ENCODE peak calls at places on chromosomes 6 and 20, in five cellular contexts. L is mesendoderm, A is ovary, R is HCT116, C is GM23338. V is an unnamed sample.

GRCh38 chr6:80363501-80363900 is 257.0 kb downstream of the BCKDHB start:
- DNase-seq in L (no peak), A (no peak), R (no peak), C (no peak), V (no peak)

GRCh38 chr20:3156811-3157619 is 2.6 kb downstream of the FASTKD5 start:
- DNase-seq in L (no peak), A (no peak), R (no peak), C (no peak), V (no peak)

GRCh38 chr6:138086573-138087196 is 20.5 kb downstream of the PERP start:
- DNase-seq in L (peak; percentile 98), A (no peak), R (peak; percentile 85), C (peak; percentile 72), V (peak; percentile 38)

GRCh38 chr6:113414511-113414910 is 442.6 kb upstream of the MARCKS start:
- DNase-seq in L (no peak), A (no peak), R (peak; percentile 57), C (no peak), V (no peak)

GRCh38 chr6:148342146-148343027 is at the start of gene SASH1:
- DNase-seq in L (peak; percentile 97), A (peak; percentile 42), R (peak; percentile 62), C (peak; percentile 97), V (peak; percentile 70)

GRCh38 chr6:35262596-35262995 is 3.1 kb downstream of the ZNF76 start:
- DNase-seq in L (no peak), A (no peak), R (no peak), C (no peak), V (no peak)

GRCh38 chr20:53146201-53146891 is 174.2 kb downstream of the TSHZ2 start:
- DNase-seq in L (no peak), A (no peak), R (no peak), C (no peak), V (no peak)

GRCh38 chr6:36499918-36500317 is 47.4 kb downstream of the STK38 start:
- DNase-seq in L (no peak), A (no peak), R (no peak), C (no peak), V (no peak)

DNA sequence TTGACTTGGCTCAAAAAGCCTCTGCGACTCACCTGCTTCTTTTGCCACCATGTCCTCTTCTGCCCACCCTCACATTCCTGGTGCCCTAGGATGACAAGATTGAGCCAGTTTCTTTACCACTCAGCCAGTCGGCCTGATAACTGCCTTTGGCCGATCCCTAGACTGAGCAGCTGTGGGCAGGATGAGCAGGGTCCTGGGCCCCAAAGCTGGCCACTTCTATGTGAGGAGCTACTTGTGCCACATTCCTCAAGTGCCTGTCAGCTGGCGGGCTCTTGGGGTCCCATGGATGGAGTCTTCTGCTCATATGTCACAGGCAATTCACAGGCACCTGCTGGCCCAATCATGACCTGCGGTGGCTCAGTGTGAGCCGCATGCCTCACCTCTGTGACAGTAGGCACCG is 16.5 kb downstream of the DYNLRB1 start:
- DNase-seq in L (no peak), A (no peak), R (no peak), C (no peak), V (no peak)
- H3K36me3 ChIP-seq in L (peaks cover 14% of the 10 kb centered on the region), A (no peaks in the 10 kb centered on the region), R (peaks cover 54% of the 10 kb centered on the region), C (no peaks in the 10 kb centered on the region), V (peaks cover under 1% of the 10 kb centered on the region)

DNA sequence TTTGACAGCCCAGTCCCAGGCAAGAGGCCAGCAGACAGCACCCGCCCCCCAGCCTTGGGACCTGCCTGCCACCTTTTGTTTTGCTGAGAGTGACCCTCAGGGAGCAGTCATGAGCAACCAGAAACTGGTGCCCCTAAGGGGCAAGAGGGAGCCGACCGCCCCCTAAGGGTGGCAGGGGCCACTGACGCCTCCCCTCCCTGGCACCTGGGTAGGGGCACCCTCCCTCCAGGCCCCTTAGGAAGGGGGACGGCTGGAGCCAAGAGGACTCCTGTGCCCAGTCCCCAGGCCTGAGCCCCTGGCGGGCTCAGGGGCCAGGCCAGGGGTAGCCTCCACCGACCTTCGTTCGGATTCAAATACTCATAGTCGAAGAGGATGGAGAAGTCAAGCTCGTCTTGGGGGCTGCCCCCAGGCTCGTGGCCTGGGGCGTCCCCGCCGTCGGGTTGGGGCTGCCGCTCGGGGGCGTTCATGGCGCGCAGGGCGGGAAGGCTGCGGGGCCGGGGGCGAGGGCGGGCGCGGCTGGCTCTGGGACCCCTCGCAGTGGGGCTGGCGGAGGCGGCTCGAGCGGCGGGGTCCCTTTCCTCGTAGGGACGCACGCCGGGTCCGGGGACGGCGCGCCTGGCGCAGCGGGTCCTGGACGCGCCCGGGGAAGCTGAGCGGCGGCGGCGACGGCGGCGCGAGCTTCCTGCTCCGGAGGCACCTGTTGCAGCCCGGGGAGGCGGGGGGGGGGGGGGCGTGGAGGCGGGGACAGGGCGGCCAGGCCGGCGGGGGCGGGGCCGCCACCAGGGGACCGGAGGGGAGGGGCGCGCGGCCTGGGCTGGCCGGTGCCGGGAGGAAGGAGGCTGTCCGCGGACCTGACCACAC is at the start of gene NFATC2:
- DNase-seq in L (peak; percentile 65), A (peak; percentile 38), R (no peak), C (peak; percentile 69), V (no peak)
- H3K4me3 ChIP-seq in L (no peak within 1 kb of the TSS), A (peak within 1 kb of the TSS; percentile 23), R (peak within 1 kb of the TSS; percentile 44), C (peak within 1 kb of the TSS; percentile 69), V (peak within 1 kb of the TSS; percentile 32)

GRCh38 chr6:13678255-13678983 is 33.2 kb downstream of the RANBP9 start:
- DNase-seq in L (peak; percentile 73), A (no peak), R (no peak), C (peak; percentile 16), V (no peak)

GRCh38 chr6:13682346-13682745 is 29.3 kb downstream of the RANBP9 start:
- DNase-seq in L (no peak), A (no peak), R (no peak), C (no peak), V (no peak)

GRCh38 chr6:13679996-13680395 is 31.6 kb downstream of the RANBP9 start:
- DNase-seq in L (no peak), A (no peak), R (no peak), C (no peak), V (no peak)

GRCh38 chr6:13681305-13682061 is 30.2 kb downstream of the RANBP9 start:
- DNase-seq in L (no peak), A (no peak), R (no peak), C (no peak), V (no peak)

DNA sequence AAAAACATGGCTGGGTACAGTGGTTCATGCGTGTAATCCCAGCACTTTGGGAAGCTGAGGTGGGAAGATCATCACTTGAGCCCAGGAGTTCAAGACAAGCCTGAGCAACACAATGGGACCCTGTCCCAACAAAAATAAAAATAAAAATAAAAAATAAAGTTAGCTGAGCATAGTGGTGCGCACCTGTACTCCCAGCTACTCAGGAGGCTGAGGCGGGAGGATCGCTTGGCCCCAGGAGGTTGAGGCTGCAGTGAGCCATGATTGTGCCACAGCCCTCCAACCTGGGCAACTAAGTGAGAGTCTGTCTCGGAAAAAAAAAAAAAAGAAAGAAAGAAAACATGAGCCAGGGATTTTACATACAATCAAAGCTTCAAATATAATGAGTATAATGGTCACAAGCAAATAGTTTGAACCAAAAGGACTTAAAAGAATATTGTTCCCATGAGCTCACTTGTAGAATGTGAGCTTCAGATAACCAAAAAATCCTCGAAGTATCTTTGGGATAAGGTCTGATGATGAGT is 31.1 kb downstream of the RANBP9 start:
- DNase-seq in L (no peak), A (no peak), R (no peak), C (no peak), V (no peak)
- H3K36me3 ChIP-seq in L (no peaks in the 10 kb centered on the region), A (no peaks in the 10 kb centered on the region), R (no peaks in the 10 kb centered on the region), C (no peaks in the 10 kb centered on the region), V (no peaks in the 10 kb centered on the region)

DNA sequence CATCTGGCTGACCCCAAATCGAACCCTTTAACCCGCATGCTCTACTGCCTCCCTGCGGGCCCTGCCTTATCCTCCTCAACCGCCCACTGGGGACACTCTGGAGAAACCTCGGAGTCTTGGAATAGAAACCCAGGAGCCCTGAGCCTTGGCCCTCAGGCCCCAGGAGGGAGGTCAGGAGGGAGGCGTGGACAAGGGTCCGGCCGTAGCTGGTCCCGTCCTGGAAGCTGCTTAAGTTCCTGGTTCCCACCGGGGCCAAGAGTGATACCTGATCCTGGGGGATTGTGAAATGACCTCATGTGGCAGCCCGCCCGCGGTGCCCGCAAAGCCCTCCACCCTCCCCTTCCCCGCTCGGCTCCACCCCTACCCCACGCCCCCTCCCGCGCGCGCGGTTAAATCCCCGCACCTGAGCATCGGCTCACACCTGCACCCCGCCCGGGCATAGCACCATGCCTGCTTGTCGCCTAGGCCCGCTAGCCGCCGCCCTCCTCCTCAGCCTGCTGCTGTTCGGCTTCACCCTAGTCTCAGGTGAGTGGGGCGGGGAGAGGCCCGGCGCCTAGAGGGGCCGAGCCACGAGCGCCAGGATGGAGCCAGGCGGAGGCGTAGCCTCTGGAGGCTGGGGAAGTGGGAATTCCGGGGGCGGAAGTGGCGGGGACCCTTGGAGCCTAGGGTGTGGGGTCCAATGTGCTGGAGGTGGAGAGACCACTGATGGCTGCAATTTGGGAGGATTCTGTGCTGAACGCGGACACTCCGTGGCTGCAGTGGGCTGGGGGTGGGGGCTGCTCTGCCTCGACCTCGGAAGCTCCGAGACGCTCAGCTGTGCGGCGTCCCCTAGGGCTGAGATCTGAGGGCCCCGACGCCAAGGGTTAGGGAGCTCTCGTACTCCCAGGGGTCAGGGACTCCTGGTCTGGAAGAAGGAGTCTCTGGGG is at the start of gene WFDC2:
- DNase-seq in L (peak; percentile 67), A (peak; percentile 25), R (no peak), C (peak; percentile 82), V (no peak)
- H3K4me3 ChIP-seq in L (peak within 1 kb of the TSS; percentile 69), A (peak within 1 kb of the TSS; percentile 43), R (no peak within 1 kb of the TSS), C (peak within 1 kb of the TSS; percentile 85), V (peak within 1 kb of the TSS; percentile 41)

GRCh38 chr6:31878761-31879542 is at the start of gene SLC44A4:
- DNase-seq in L (no peak), A (no peak), R (no peak), C (peak; percentile 77), V (no peak)

GRCh38 chr6:31881136-31881859 is 2.5 kb upstream of the SLC44A4 start:
- DNase-seq in L (no peak), A (no peak), R (no peak), C (no peak), V (no peak)

GRCh38 chr6:31880616-31881015 is 1.8 kb upstream of the SLC44A4 start:
- DNase-seq in L (no peak), A (no peak), R (no peak), C (peak; percentile 28), V (no peak)

GRCh38 chr6:31878222-31878621 is 575 bp downstream of the SLC44A4 start:
- DNase-seq in L (no peak), A (no peak), R (no peak), C (no peak), V (no peak)

GRCh38 chr6:31879901-31880300 is 1.1 kb upstream of the SLC44A4 start:
- DNase-seq in L (no peak), A (no peak), R (no peak), C (no peak), V (no peak)
- H3K36me3 ChIP-seq in L (peaks cover 21% of the 10 kb centered on the region), A (no peaks in the 10 kb centered on the region), R (peaks cover 41% of the 10 kb centered on the region), C (peaks cover 22% of the 10 kb centered on the region), V (peaks cover 5% of the 10 kb centered on the region)

V was measured in kidney epithelial cell.